ENCODE peak calls at places on chromosome 16, in nine cellular contexts. U is NCI-H2029; Q is GM19239; J is kidney; P is progenitor cell of endocrine pancreas; V is Calu3; G is activated CD4-positive, alpha-beta T cell treated with anti-CD3 and anti-CD28 coated beads, Interleukin-2, amount 10 ng/mL, durations not matched to agents 7 days and 5 days; Z is GM23248; K is stimulated activated CD8-positive, alpha-beta memory T cell treated with anti-CD3 and anti-CD28 coated beads, Interleukin-15, amount 100 ng/mL, for 48 hours. R is an unnamed sample.
A peak's percentile ranks its signal among the peaks of the same experiment; 100 is the strongest.

GRCh38 chr16:27625050-27625697 is 75.2 kb downstream of the KATNIP start:
- DNase-seq in U (no peak), Q (no peak), J (no peak), P (no peak), V (no peak), G (no peak), Z (peak; percentile 56), K (no peak), R (no peak)

GRCh38 chr16:58333937-58334336 is 39.1 kb upstream of the PRSS54 start:
- DNase-seq in U (no peak), Q (no peak), J (no peak), P (no peak), V (no peak), G (no peak), Z (no peak), K (no peak), R (no peak)

GRCh38 chr16:2507052-2507678 is 6.6 kb upstream of the ATP6V0C start:
- DNase-seq in U (no peak), Q (peak; percentile 81), J (peak; percentile 75), P (no peak), V (no peak), G (no peak), Z (no peak), K (no peak), R (no peak)

GRCh38 chr16:51134269-51134812 is 16.7 kb downstream of the SALL1 start:
- DNase-seq in U (no peak), Q (no peak), J (peak; percentile 78), P (no peak), V (no peak), G (no peak), Z (peak; percentile 34), K (no peak), R (no peak)

GRCh38 chr16:81646561-81646960 is 132.5 kb upstream of the PLCG2 start:
- DNase-seq in U (no peak), Q (no peak), J (no peak), P (no peak), V (no peak), G (no peak), Z (peak; percentile 33), K (no peak), R (no peak)

GRCh38 chr16:21081329-21081728 is 69.3 kb downstream of the DNAH3 start:
- DNase-seq in U (no peak), Q (no peak), J (no peak), P (no peak), V (no peak), G (no peak), Z (no peak), K (no peak), R (no peak)

GRCh38 chr16:6884002-6884401 is 448.6 kb upstream of the RBFOX1 start:
- DNase-seq in U (no peak), Q (no peak), J (peak; percentile 69), P (no peak), V (no peak), G (no peak), Z (no peak), K (no peak), R (no peak)

GRCh38 chr16:63037761-63038562 is 1001.7 kb upstream of the CDH8 start:
- DNase-seq in U (no peak), Q (no peak), J (no peak), P (no peak), V (no peak), G (no peak), Z (no peak), K (no peak), R (no peak)

GRCh38 chr16:54687043-54687655 is 243.5 kb upstream of the IRX5 start:
- DNase-seq in U (peak; percentile 23), Q (no peak), J (no peak), P (no peak), V (no peak), G (no peak), Z (no peak), K (no peak), R (no peak)

GRCh38 chr16:2471653-2472487 is 773 bp downstream of the NTN3 start:
- DNase-seq in U (no peak), Q (no peak), J (no peak), P (no peak), V (no peak), G (no peak), Z (no peak), K (no peak), R (no peak)

GRCh38 chr16:1912215-1912543 is 6.0 kb downstream of the HS3ST6 start:
- DNase-seq in U (no peak), Q (no peak), J (no peak), P (no peak), V (no peak), G (no peak), Z (no peak), K (no peak), R (no peak)

GRCh38 chr16:53449816-53450517 is 15.7 kb downstream of the RBL2 start:
- DNase-seq in U (no peak), Q (no peak), J (no peak), P (no peak), V (no peak), G (no peak), Z (no peak), K (no peak), R (no peak)

GRCh38 chr16:2827831-2828520 is 2.1 kb upstream of the ZG16B start:
- DNase-seq in U (no peak), Q (no peak), J (no peak), P (no peak), V (no peak), G (no peak), Z (no peak), K (no peak), R (no peak)

GRCh38 chr16:53968454-53968853 is 264.5 kb downstream of the FTO start:
- DNase-seq in U (no peak), Q (no peak), J (no peak), P (no peak), V (no peak), G (no peak), Z (peak; percentile 56), K (no peak), R (no peak)

GRCh38 chr16:4535627-4536108 is 2.9 kb downstream of the CDIP1 start:
- DNase-seq in U (no peak), Q (no peak), J (no peak), P (no peak), V (no peak), G (peak; percentile 20), Z (no peak), K (peak; percentile 23), R (no peak)

GRCh38 chr16:14501331-14502255 is 128.5 kb downstream of the PARN start:
- DNase-seq in U (peak; percentile 86), Q (no peak), J (peak; percentile 92), P (no peak), V (peak; percentile 67), G (no peak), Z (peak; percentile 96), K (no peak), R (peak; percentile 16)

GRCh38 chr16:84067640-84068039 is 25.0 kb upstream of the SLC38A8 start:
- DNase-seq in U (no peak), Q (no peak), J (no peak), P (no peak), V (no peak), G (no peak), Z (no peak), K (no peak), R (no peak)

GRCh38 chr16:48385272-48385953 is at the start of gene SIAH1:
- DNase-seq in U (peak; percentile 35), Q (peak; percentile 95), J (peak; percentile 95), P (peak; percentile 92), V (peak; percentile 95), G (peak; percentile 83), Z (peak; percentile 96), K (peak; percentile 81), R (peak; percentile 98)

GRCh38 chr16:85149776-85150175 is 37.5 kb upstream of the CIBAR2 start:
- DNase-seq in U (no peak), Q (no peak), J (peak; percentile 73), P (no peak), V (no peak), G (no peak), Z (no peak), K (no peak), R (no peak)

GRCh38 chr16:11401161-11402050 is 56.1 kb downstream of the RMI2 start:
- DNase-seq in U (peak; percentile 81), Q (no peak), J (peak; percentile 93), P (no peak), V (peak; percentile 53), G (no peak), Z (peak; percentile 22), K (no peak), R (no peak)

GRCh38 chr16:12095275-12096161 is 119.0 kb downstream of the SNX29 start:
- DNase-seq in U (peak; percentile 45), Q (peak; percentile 47), J (peak; percentile 79), P (peak; percentile 34), V (peak; percentile 76), G (peak; percentile 70), Z (peak; percentile 78), K (no peak), R (no peak)

GRCh38 chr16:50126183-50126582 is 26.9 kb upstream of the TENT4B start:
- DNase-seq in U (no peak), Q (no peak), J (no peak), P (no peak), V (no peak), G (no peak), Z (no peak), K (no peak), R (no peak)

GRCh38 chr16:68921654-68922053 is 78.3 kb downstream of the TANGO6 start:
- DNase-seq in U (no peak), Q (no peak), J (no peak), P (no peak), V (peak; percentile 82), G (no peak), Z (no peak), K (no peak), R (peak; percentile 63)

GRCh38 chr16:21991621-21992020 is 9.3 kb downstream of the PDZD9 start:
- DNase-seq in U (no peak), Q (no peak), J (no peak), P (no peak), V (no peak), G (no peak), Z (no peak), K (no peak), R (no peak)

GRCh38 chr16:54048994-54049929 is 237.3 kb downstream of the IRX3 start:
- DNase-seq in U (peak; percentile 6), Q (no peak), J (no peak), P (no peak), V (no peak), G (no peak), Z (no peak), K (no peak), R (no peak)

GRCh38 chr16:89286096-89286495 is 68.6 kb downstream of the ZNF778 start:
- DNase-seq in U (no peak), Q (no peak), J (no peak), P (no peak), V (no peak), G (no peak), Z (no peak), K (no peak), R (no peak)

GRCh38 chr16:12208341-12209035 is 232.0 kb downstream of the SNX29 start:
- DNase-seq in U (peak; percentile 8), Q (no peak), J (no peak), P (no peak), V (no peak), G (no peak), Z (peak; percentile 43), K (no peak), R (no peak)

GRCh38 chr16:28531777-28532744 is 6.7 kb downstream of the NUPR1 start:
- DNase-seq in U (no peak), Q (no peak), J (peak; percentile 93), P (no peak), V (peak; percentile 65), G (no peak), Z (peak; percentile 39), K (no peak), R (no peak)

GRCh38 chr16:47664653-47665325 is 203.7 kb downstream of the PHKB start:
- DNase-seq in U (no peak), Q (no peak), J (no peak), P (no peak), V (no peak), G (no peak), Z (no peak), K (no peak), R (no peak)

GRCh38 chr16:16042076-16042475 is 92.7 kb downstream of the ABCC1 start:
- DNase-seq in U (no peak), Q (no peak), J (no peak), P (no peak), V (no peak), G (no peak), Z (peak; percentile 37), K (no peak), R (no peak)

GRCh38 chr16:85384831-85385462 is 228.2 kb upstream of the GSE1 start:
- DNase-seq in U (no peak), Q (no peak), J (peak; percentile 82), P (no peak), V (peak; percentile 33), G (no peak), Z (no peak), K (no peak), R (no peak)